ENCODE peak calls at places on chromosomes 13 and 19, in six cellular contexts. K is OCI-LY7, N is heart right ventricle, M is esophagus muscularis mucosa, J is choroid plexus epithelial cell, I is right atrium auricular region. V is an unnamed sample.

GRCh38 chr13:83150616-83151307 is 731.5 kb downstream of the SLITRK1 start:
- DNase-seq in N (no peak), K (no peak), M (no peak), I (no peak), J (peak), V (no peak)

GRCh38 chr13:38879278-38879677 is 111.4 kb downstream of the STOML3 start:
- DNase-seq in N (no peak), J (peak), M (no peak), I (no peak), K (no peak), V (peak)

GRCh38 chr19:47491358-47492136 is 7.5 kb upstream of the KPTN start:
- DNase-seq in N (no peak), K (no peak), J (no peak), I (no peak), M (no peak), V (no peak)

GRCh38 chr13:112974676-112975075 is 5.7 kb downstream of the MCF2L start:
- DNase-seq in I (no peak), M (no peak), N (no peak), J (no peak), K (no peak), V (no peak)

GRCh38 chr13:69999875-70000274 is 107.8 kb upstream of the ATXN8OS start:
- DNase-seq in I (no peak), J (no peak), M (no peak), N (no peak), K (no peak), V (no peak)

GRCh38 chr13:70183041-70183440 is 74.8 kb upstream of the KLHL1 start:
- DNase-seq in J (peak), I (no peak), N (no peak), M (no peak), K (no peak), V (peak)

GRCh38 chr13:99086869-99087129 is 108.9 kb upstream of the DOCK9 start:
- DNase-seq in K (no peak), I (no peak), M (no peak), J (peak), N (no peak), V (no peak)

GRCh38 chr19:33273881-33274662 is 28.3 kb downstream of the CEBPA start:
- DNase-seq in M (no peak), J (peak), N (no peak), I (no peak), K (no peak), V (peak)

GRCh38 chr19:50909240-50910070 is 1.7 kb downstream of the KLK4 start:
- DNase-seq in N (peak), K (peak), J (peak), M (no peak), I (no peak), V (no peak)

GRCh38 chr13:99894835-99895427 is 76.6 kb downstream of the ZIC5 start:
- DNase-seq in M (no peak), K (no peak), J (no peak), I (no peak), N (no peak), V (peak)

GRCh38 chr19:33100894-33101644 is 20.1 kb downstream of the GPATCH1 start:
- DNase-seq in I (no peak), M (no peak), N (no peak), J (no peak), K (no peak), V (no peak)

DNA sequence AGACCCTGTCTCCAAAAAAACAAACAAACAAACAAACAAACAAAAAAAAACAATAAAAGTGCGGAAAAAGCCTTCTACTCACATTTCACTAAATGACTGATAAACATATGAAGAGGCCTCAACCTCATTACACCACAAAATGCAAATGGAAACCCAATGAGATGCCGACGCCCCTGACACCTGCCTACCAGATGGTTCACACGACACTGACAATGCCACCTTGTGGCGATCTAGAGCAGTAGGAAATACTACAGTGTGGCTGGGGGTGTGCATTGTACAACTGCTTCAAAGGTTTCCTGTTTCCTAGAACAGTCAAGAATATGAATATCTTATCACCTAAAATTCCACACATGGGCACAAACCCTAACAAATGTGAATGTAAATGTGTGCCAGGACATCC is 14.0 kb downstream of the SCGB2B2 start:
- DNase-seq in J (peak), I (no peak), M (no peak), K (peak), N (no peak), V (no peak)
- TF ChIP-seq CTCF in J (peak), I (peak), M (peak), K (peak), N (peak), V (no peak)

DNA sequence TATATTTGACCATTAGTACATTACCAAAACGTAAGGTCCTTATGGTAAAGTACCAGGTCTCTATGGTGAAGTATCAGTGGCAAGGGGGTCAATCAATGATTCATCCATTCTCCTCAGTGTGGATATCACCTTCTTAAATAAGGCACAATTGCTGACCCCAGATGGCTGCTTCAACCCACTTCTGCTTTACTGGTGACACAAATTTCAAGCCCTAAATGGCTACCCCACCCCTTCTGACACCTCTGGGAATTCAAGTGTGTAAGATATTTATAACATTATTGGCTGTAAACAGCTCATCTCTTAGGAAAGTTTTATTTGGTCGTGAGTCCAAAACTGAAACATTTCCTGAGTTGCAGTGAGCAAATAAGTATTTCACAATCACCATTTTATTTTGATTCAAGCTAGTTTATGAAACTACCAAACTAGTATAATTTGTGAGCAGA is 7.9 kb upstream of the WBP4 start:
- DNase-seq in M (no peak), I (peak), J (peak), K (peak), N (no peak), V (no peak)
- H3K4me3 ChIP-seq in M (no peak), I (no peak), J (no peak), K (peak), N (no peak), V (no peak)

GRCh38 chr19:41897181-41897580 is 14.2 kb downstream of the ARHGEF1 start:
- DNase-seq in J (no peak), N (no peak), M (no peak), I (no peak), K (no peak), V (no peak)

GRCh38 chr19:41894350-41894749 is 11.4 kb downstream of the ARHGEF1 start:
- DNase-seq in I (no peak), M (no peak), N (no peak), J (no peak), K (no peak), V (no peak)

GRCh38 chr19:41896581-41896942 is 13.6 kb downstream of the ARHGEF1 start:
- DNase-seq in I (no peak), K (no peak), M (no peak), J (no peak), N (no peak), V (no peak)

GRCh38 chr19:41897820-41898219 is 14.8 kb downstream of the ARHGEF1 start:
- DNase-seq in J (no peak), K (no peak), M (no peak), I (no peak), N (no peak), V (no peak)

GRCh38 chr19:41895745-41896580 is 13.0 kb downstream of the ARHGEF1 start:
- DNase-seq in J (peak), M (no peak), I (no peak), N (no peak), K (peak), V (no peak)
- TF ChIP-seq CTCF in J (peak), M (no peak), I (no peak), N (no peak), K (peak), V (peak)

DNA sequence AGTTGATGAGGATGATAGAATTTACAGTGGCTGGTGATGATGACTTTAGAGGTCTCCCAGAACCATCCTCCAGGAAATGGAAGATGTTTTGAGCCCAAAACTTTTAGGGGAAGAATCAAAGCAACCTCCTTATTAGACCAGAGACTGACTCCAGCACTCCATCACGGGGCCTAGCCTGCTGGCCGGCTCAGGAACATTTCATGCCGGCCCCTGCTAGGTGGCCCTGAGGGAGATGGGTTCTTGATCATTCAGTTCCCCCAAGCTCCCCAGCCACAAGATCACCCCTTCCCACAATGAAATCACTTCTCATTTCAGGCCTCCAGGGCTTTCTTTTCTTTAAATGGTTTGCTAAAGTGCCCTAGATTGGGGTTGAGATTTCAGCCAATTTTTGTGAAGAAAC is 79.7 kb upstream of the SIAH3 start:
- DNase-seq in M (no peak), J (no peak), I (no peak), K (no peak), N (no peak), V (no peak)
- H3K4me3 ChIP-seq in M (no peak), J (no peak), I (no peak), K (no peak), N (no peak), V (no peak)

GRCh38 chr19:1923319-1923718 is 17.7 kb upstream of the CSNK1G2 start:
- DNase-seq in M (no peak), I (no peak), J (no peak), N (no peak), K (peak), V (no peak)
- TF ChIP-seq CTCF in M (no peak), I (no peak), J (no peak), N (no peak), K (peak), V (no peak)

GRCh38 chr19:5152767-5153532 is 184.0 kb downstream of the KDM4B start:
- DNase-seq in J (no peak), M (no peak), I (no peak), K (no peak), N (no peak), V (no peak)
- H3K4me3 ChIP-seq in J (no peak), M (no peak), I (no peak), K (no peak), N (no peak), V (no peak)

GRCh38 chr13:24407844-24408243 is 98.5 kb downstream of the C1QTNF9 start:
- DNase-seq in N (no peak), M (no peak), I (no peak), J (no peak), K (no peak), V (no peak)
- TF ChIP-seq CTCF in N (no peak), M (no peak), I (no peak), J (no peak), K (peak), V (no peak)